ENCODE peak calls at places on chromosomes 16 and 17, in four cellular contexts. One of them, this sample, is unnamed.

GRCh38 chr17:74451557-74451956 is 14.9 kb upstream of the CD300A start:
- DNase-seq in heart right ventricle: no peak
- DNase-seq in HTR-8/SVneo: no peak
- DNase-seq in IMR-90: no peak
- DNase-seq in this sample: no peak

GRCh38 chr16:66103245-66103644 is 263.2 kb upstream of the CDH5 start:
- DNase-seq in IMR-90: peak; percentile 58
- DNase-seq in HTR-8/SVneo: no peak
- DNase-seq in heart right ventricle: no peak
- DNase-seq in this sample: no peak

GRCh38 chr16:3513892-3514600 is 13.2 kb downstream of the CLUAP1 start:
- DNase-seq in HTR-8/SVneo: no peak
- DNase-seq in heart right ventricle: no peak
- DNase-seq in IMR-90: peak; percentile 50
- DNase-seq in this sample: no peak

GRCh38 chr16:58651965-58652348 is 22.3 kb upstream of the CNOT1 start:
- DNase-seq in HTR-8/SVneo: no peak
- DNase-seq in IMR-90: peak; percentile 79
- DNase-seq in heart right ventricle: no peak
- DNase-seq in this sample: no peak

GRCh38 chr17:69945698-69946185 is 129.3 kb upstream of the KCNJ16 start:
- DNase-seq in heart right ventricle: peak; percentile 10
- DNase-seq in HTR-8/SVneo: no peak
- DNase-seq in IMR-90: peak; percentile 17
- DNase-seq in this sample: no peak

GRCh38 chr17:64787255-64787920 is 125.3 kb upstream of the SMURF2 start:
- DNase-seq in IMR-90: no peak
- DNase-seq in heart right ventricle: no peak
- DNase-seq in HTR-8/SVneo: no peak
- DNase-seq in this sample: no peak

GRCh38 chr16:85553436-85554113 is 59.5 kb upstream of the GSE1 start:
- DNase-seq in IMR-90: peak; percentile 34
- DNase-seq in HTR-8/SVneo: no peak
- DNase-seq in heart right ventricle: peak; percentile 67
- DNase-seq in this sample: no peak

GRCh38 chr17:48351916-48352332 is 78.1 kb downstream of the SKAP1 start:
- DNase-seq in heart right ventricle: no peak
- DNase-seq in IMR-90: peak; percentile 67
- DNase-seq in HTR-8/SVneo: peak; percentile 41
- DNase-seq in this sample: no peak

GRCh38 chr17:74373838-74374606 is 6.7 kb downstream of the GPR142 start:
- DNase-seq in IMR-90: no peak
- DNase-seq in HTR-8/SVneo: no peak
- DNase-seq in heart right ventricle: peak; percentile 27
- DNase-seq in this sample: no peak

This sample was measured in ureter.